ENCODE peak calls at places on chromosomes 11 and 22, in four cellular contexts. V is transverse colon; M is dorsolateral prefrontal cortex; T is CD8-positive, alpha-beta T cell. B is an unnamed sample.

GRCh38 chr11:79087238-79087956 is 353.4 kb downstream of the TENM4 start:
- DNase-seq in M (no peak), T (no peak), V (no peak), B (no peak)

GRCh38 chr11:95611827-95612226 is 177.8 kb downstream of the FAM76B start:
- DNase-seq in T (no peak), M (no peak), V (no peak), B (no peak)

GRCh38 chr11:31912808-31913207 is 101.7 kb upstream of the PAX6 start:
- DNase-seq in M (no peak), T (no peak), V (no peak), B (no peak)

GRCh38 chr11:74720596-74721478 is 10.4 kb downstream of the CHRDL2 start:
- DNase-seq in M (peak; percentile 83), T (no peak), V (peak; percentile 72), B (peak; percentile 88)

GRCh38 chr11:121895919-121896318 is 220.1 kb downstream of the BLID start:
- DNase-seq in M (no peak), V (no peak), T (no peak), B (no peak)

GRCh38 chr11:36367806-36368680 is 72.0 kb downstream of the PRR5L start:
- DNase-seq in M (no peak), T (no peak), V (no peak), B (no peak)

GRCh38 chr11:113274708-113275582 is 39.4 kb upstream of the TTC12 start:
- DNase-seq in M (no peak), T (no peak), V (no peak), B (no peak)

GRCh38 chr11:32312865-32313403 is 122.4 kb downstream of the WT1 start:
- DNase-seq in T (no peak), V (peak; percentile 7), M (no peak), B (no peak)

GRCh38 chr11:33419956-33420355 is 162.8 kb downstream of the HIPK3 start:
- DNase-seq in V (no peak), T (no peak), M (no peak), B (no peak)

GRCh38 chr22:50300620-50301257 is 6.7 kb downstream of the PLXNB2 start:
- DNase-seq in M (no peak), T (no peak), V (no peak), B (no peak)

GRCh38 chr11:117143390-117143789 is 697 bp upstream of the PAFAH1B2 start:
- DNase-seq in T (no peak), M (peak; percentile 54), V (peak; percentile 58), B (peak; percentile 58)

GRCh38 chr22:25362215-25362882 is 142.9 kb downstream of the CRYBB2 start:
- DNase-seq in M (peak; percentile 45), V (peak; percentile 73), T (peak; percentile 51), B (peak; percentile 61)

GRCh38 chr11:72848846-72849466 is 34.7 kb downstream of the ATG16L2 start:
- DNase-seq in M (no peak), V (no peak), T (no peak), B (no peak)

GRCh38 chr11:3933165-3933628 is 77.7 kb downstream of the STIM1 start:
- DNase-seq in V (no peak), M (no peak), T (no peak), B (no peak)

GRCh38 chr11:10454902-10455631 is at the start of gene AMPD3:
- DNase-seq in M (no peak), T (no peak), V (peak; percentile 21), B (no peak)

GRCh38 chr11:13292970-13293369 is 15.4 kb downstream of the BMAL1 start:
- DNase-seq in V (no peak), T (no peak), M (no peak), B (no peak)

GRCh38 chr11:94731921-94732601 is 36.1 kb upstream of the AMOTL1 start:
- DNase-seq in M (no peak), V (no peak), T (no peak), B (no peak)

GRCh38 chr11:3137486-3138177 is 27.5 kb downstream of the OSBPL5 start:
- DNase-seq in V (no peak), T (no peak), M (peak; percentile 29), B (peak; percentile 48)

GRCh38 chr11:121023848-121024751 is at the start of gene TBCEL:
- DNase-seq in M (peak; percentile 93), T (peak; percentile 75), V (peak; percentile 83), B (peak; percentile 92)

GRCh38 chr22:24134090-24134846 is 47.0 kb upstream of the SUSD2 start:
- DNase-seq in M (peak; percentile 88), T (peak; percentile 77), V (peak; percentile 45), B (no peak)

GRCh38 chr22:46043816-46044717 is 67.1 kb upstream of the WNT7B start:
- DNase-seq in V (peak; percentile 49), M (peak; percentile 49), T (no peak), B (no peak)

GRCh38 chr11:64561984-64562722 is 28.9 kb upstream of the SLC22A12 start:
- DNase-seq in V (no peak), M (peak; percentile 7), T (no peak), B (no peak)

GRCh38 chr11:72348250-72348649 is 86.1 kb downstream of the CLPB start:
- DNase-seq in M (no peak), V (no peak), T (no peak), B (no peak)

GRCh38 chr11:128302425-128303186 is 284.8 kb downstream of the ETS1 start:
- DNase-seq in V (peak; percentile 33), T (peak; percentile 62), M (no peak), B (no peak)

GRCh38 chr22:23856721-23857605 is 712 bp upstream of the SLC2A11 start:
- DNase-seq in T (no peak), M (no peak), V (peak; percentile 60), B (no peak)

GRCh38 chr11:1088927-1089737 is 14.5 kb downstream of the MUC2 start:
- DNase-seq in T (no peak), V (no peak), M (no peak), B (peak; percentile 52)

GRCh38 chr11:30291331-30291730 is 31.6 kb upstream of the ARL14EP start:
- DNase-seq in T (no peak), V (no peak), M (no peak), B (no peak)

GRCh38 chr11:74895340-74896116 is 53.4 kb downstream of the XRRA1 start:
- DNase-seq in V (no peak), T (no peak), M (no peak), B (no peak)

GRCh38 chr11:69637956-69638871 is 2.7 kb upstream of the CCND1 start:
- DNase-seq in V (peak; percentile 66), M (no peak), T (no peak), B (peak; percentile 82)

GRCh38 chr11:114416441-114416928 is 16.0 kb downstream of the RBM7 start:
- DNase-seq in M (no peak), T (no peak), V (no peak), B (no peak)

DNA sequence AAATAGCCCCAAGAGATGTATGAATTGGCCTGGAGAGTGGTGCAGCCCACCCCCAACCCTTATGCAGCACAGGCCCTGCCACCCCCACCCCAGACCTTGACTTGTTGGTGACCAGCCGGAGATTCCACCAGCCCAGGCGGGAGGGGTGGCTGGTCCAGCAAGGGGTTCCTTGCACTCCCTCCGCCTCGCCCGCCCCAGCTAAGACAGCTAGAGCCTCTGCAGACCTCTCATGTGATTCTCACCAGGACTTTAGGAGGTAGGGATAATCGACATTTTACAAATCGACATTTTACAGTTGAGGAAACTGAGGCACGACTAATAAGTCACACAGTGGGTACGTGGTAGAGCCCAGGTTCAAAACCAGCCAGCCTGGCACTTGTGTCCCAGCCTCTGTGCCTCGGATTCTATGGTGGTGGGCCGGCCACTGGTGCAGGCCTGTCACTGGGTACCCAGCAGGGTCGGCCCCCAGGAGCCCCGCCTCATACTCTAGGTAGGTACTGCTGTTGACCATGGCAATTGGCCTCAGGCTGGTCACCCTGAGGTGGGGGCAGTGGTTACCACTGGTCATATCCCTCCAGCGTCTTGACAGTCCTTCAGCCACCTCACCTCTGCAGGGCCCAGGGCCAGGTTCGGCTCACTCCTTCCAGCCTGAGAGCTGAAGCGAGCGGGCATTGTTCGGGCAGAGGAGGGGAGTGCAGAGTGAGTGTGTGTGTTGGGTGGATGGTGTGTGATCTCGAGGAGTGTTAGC is 35.0 kb upstream of the MYRF start:
- DNase-seq in V (no peak), T (no peak), M (no peak), B (no peak)
- H3K27me3 ChIP-seq in V (no peaks in the 10 kb centered on the region), T (no peaks in the 10 kb centered on the region), M (no peaks in the 10 kb centered on the region), B (no peaks in the 10 kb centered on the region)

GRCh38 chr11:118152020-118152551 is 537 bp downstream of the SCN4B start:
- DNase-seq in T (no peak), M (no peak), V (no peak), B (no peak)
- H3K27me3 ChIP-seq in T (peaks cover 34% of the 10 kb centered on the region), M (peaks cover 6% of the 10 kb centered on the region), V (peaks cover 71% of the 10 kb centered on the region), B (no peaks in the 10 kb centered on the region)

DNA sequence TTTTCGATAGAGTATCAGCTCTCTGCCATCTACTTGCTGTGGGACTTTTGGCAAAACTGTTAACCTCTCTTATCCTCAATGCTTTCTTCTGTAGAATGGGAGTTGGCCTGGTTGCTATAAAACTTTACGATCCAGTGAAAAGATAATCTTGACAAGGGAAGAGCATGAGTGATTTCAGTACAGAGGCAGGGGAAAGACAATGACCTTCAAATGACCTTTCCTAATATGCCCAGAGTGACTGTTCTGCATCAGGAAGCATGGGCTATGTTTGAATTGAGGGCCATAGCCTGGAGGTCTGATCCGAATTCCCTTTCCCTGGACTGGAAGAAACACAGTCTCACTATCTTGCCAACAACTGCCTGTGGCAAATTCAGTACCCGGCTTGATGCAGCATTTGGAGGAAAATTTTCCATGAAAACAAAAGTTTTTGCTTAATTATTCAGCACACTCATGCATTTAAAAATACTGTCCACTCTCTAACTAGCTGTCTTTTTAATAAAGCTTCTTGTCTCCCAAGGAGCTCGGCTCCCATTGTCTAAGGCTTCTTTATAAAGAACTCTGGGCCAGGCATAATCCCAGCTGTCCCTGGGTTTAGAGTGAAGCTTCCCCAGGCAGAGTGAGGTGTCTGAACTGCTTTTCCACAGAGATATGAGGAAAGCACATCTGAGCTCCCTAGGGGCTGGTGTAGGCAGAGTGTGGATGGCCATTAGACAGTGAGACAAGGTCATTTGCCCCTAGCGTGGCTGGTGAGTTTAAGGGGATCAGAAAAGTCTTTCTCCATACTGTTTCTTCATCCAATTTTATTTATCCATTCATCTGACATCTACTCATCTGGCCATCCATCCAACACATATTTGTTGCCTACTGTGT is 132.7 kb upstream of the CADM1 start:
- DNase-seq in M (no peak), T (no peak), V (no peak), B (no peak)
- H3K27me3 ChIP-seq in M (no peaks in the 10 kb centered on the region), T (no peaks in the 10 kb centered on the region), V (peaks cover 5% of the 10 kb centered on the region), B (no peaks in the 10 kb centered on the region)

DNA sequence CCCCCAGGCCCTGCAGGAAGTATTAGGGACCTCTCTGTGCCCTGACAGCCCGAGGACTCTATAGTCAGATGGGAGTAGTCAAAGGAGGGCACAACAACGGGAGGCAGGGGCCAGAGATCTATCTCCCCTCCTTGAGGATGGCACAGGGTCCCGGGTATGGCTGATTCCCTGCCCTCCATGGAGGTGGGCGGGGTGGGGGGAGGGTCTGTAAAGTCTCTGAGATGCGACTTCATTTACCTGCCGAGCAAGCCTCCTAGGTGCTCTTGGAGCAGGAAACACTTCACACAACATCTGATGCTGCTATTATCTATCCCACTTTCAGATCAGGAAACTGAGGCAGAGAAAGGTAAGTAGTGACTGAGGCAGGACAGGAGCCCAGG is 769 bp upstream of the CDC42EP1 start:
- DNase-seq in T (no peak), M (no peak), V (no peak), B (peak; percentile 35)
- H3K27me3 ChIP-seq in T (peaks cover 13% of the 10 kb centered on the region), M (peaks cover 15% of the 10 kb centered on the region), V (no peaks in the 10 kb centered on the region), B (no peaks in the 10 kb centered on the region)